ENCODE peak calls at places on chromosomes 6 and 20, in four cellular contexts. R, S, X and O are unnamed samples. For H3K4me1, the result is how much of the 10 kb centered on the place peaks cover.

GRCh38 chr6:95091823-95092436 is 485.4 kb upstream of the MANEA start:
- DNase-seq in S (no peak), R (peak), X (no peak), O (no peak)

GRCh38 chr6:75952132-75952531 is 120.3 kb downstream of the IMPG1 start:
- DNase-seq in R (no peak), X (no peak), S (no peak), O (no peak)

GRCh38 chr6:119319694-119320093 is 29.9 kb downstream of the MAN1A1 start:
- DNase-seq in S (no peak), X (no peak), R (no peak), O (no peak)

GRCh38 chr6:113710110-113710509 is 147.0 kb upstream of the MARCKS start:
- DNase-seq in X (no peak), S (no peak), R (no peak), O (no peak)

GRCh38 chr6:150751296-150751695 is 114.2 kb upstream of the MTHFD1L start:
- DNase-seq in X (no peak), S (no peak), R (no peak), O (no peak)

GRCh38 chr6:157952751-157953479 is 28.7 kb upstream of the SYNJ2 start:
- DNase-seq in S (no peak), R (no peak), X (no peak), O (no peak)

GRCh38 chr20:37204056-37204455 is 24.7 kb upstream of the MROH8 start:
- DNase-seq in S (no peak), R (no peak), X (no peak), O (no peak)

GRCh38 chr6:35302604-35303218 is 5.1 kb downstream of the DEF6 start:
- DNase-seq in S (peak), R (peak), X (no peak), O (peak)

GRCh38 chr6:107264357-107264831 is 149.1 kb upstream of the BEND3 start:
- DNase-seq in R (no peak), S (no peak), X (no peak), O (no peak)

GRCh38 chr6:44503471-44503870 is 116.0 kb downstream of the CDC5L start:
- DNase-seq in R (no peak), S (no peak), X (no peak), O (no peak)

GRCh38 chr6:44505751-44506150 is 118.2 kb downstream of the CDC5L start:
- DNase-seq in S (no peak), X (no peak), R (no peak), O (no peak)

GRCh38 chr6:44508646-44509045 is 121.1 kb downstream of the CDC5L start:
- DNase-seq in X (no peak), R (no peak), S (no peak), O (no peak)

GRCh38 chr6:44504321-44504761 is 116.8 kb downstream of the CDC5L start:
- DNase-seq in X (no peak), S (no peak), R (no peak), O (no peak)

GRCh38 chr6:44507014-44507413 is 119.5 kb downstream of the CDC5L start:
- DNase-seq in S (no peak), X (no peak), R (no peak), O (no peak)
- TF ChIP-seq CTCF in S (no peak), X (no peak), R (no peak), O (no peak)

DNA sequence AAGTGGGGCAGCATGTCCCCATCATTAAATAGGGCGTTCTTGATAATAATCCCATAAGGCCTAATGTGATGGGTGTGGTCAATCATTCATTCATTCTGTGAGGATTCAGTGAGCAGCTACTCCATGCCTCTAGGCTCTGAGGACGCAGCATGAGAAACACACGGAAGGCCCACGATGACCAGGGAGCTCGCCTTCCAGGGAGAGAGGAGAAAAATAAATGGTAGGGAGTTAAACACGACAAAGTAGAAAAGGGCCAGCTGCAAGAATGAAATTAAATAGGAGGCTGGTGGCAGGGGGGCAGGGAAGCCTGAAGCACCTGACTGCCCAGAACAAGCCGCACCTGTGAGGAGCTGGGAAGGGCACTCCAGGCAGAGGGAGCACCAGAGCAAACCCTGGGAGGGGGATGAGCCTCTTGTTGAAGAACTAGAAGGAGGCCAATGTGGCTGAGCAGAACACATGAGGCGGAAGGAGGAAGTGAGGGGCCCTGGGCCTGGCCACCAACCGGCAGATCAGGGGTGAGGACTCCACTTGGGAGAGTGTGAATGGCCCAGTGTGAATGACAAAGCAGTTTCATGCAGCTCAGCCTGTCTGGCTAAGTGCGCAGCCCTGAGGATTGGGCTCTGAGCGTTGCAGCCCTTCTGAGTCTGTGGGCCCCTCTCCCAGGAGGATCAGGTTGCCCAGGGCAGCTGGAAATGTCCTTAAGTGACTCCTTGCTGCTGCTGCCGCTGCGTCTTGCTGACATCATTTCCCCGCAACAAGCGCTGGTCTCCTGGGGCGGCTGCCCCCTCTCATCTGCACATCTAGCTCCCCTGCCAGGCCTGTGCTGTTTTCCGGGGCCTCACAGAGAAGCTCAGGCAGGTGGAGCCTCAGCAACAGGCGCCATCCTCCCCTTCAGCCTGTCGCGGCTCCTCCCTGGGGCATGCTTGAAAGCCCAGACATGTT is 99.9 kb downstream of the CDH26 start:
- DNase-seq in R (peak), S (peak), X (no peak), O (peak)
- H3K27ac ChIP-seq in R (no peak), S (peak), X (peak), O (no peak)

GRCh38 chr20:4062721-4063606 is 47.6 kb upstream of the RNF24 start:
- DNase-seq in S (peak), R (no peak), X (no peak), O (no peak)
- H3K4me1 ChIP-seq in S (under half), R (under half), X (under half), O (under half)

GRCh38 chr6:68313911-68314310 is 321.2 kb upstream of the ADGRB3 start:
- DNase-seq in R (peak), X (no peak), S (peak), O (no peak)
- TF ChIP-seq CTCF in R (peak), X (no peak), S (peak), O (no peak)

DNA sequence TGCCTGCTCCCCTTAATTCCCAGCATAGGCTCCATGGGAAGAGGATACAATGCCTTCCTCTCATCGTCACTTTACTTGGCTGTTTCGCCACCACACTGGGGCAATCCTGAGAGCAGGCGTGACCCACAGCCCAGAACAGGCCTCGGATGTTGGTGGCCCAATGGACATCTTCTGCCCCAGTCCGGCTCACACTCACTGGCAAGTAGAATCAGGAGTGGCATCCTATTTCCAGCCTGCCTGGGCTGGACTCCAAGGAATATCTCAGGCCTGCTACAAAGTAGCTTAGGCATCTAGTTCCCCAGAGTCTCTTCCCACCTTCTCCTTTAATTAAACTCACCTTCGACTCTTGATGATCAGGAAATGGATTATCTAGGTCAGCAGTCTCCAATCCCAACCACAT is 110.5 kb downstream of the LRFN2 start:
- DNase-seq in X (no peak), R (no peak), S (no peak), O (no peak)
- H3K27ac ChIP-seq in X (no peak), R (no peak), S (no peak), O (no peak)

DNA sequence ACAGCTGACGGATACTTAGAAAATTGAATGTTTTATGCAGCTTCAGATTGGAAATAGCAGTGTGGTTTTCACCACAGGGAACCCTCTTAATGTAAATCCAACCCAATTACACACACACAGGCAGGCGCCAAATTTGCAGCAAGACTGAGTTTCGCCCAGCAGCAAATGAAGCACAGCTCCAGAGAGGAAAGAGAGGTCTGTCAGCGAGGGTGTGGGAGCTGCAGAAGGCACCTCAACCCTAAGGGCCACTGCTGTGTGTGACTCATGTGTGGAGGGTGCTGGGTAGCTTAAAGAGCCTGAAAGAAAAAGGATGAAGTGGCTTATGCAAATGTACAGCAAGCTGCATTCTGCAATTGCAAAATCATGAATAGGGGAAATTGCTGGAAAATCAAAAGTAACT is 365.6 kb downstream of the MAFB start:
- DNase-seq in R (no peak), X (no peak), S (no peak), O (no peak)
- H3K4me1 ChIP-seq in R (under half), X (under half), S (under half), O (under half)

GRCh38 chr6:33683576-33684427 is 27.7 kb downstream of the UQCC2 start:
- DNase-seq in X (no peak), R (no peak), S (no peak), O (no peak)
- TF ChIP-seq CTCF in X (no peak), R (no peak), S (no peak), O (no peak)

GRCh38 chr20:56629464-56630085 is 469 bp downstream of the TFAP2C start:
- DNase-seq in S (no peak), X (no peak), R (peak), O (no peak)
- H3K27ac ChIP-seq in S (no peak), X (peak), R (no peak), O (peak)

DNA sequence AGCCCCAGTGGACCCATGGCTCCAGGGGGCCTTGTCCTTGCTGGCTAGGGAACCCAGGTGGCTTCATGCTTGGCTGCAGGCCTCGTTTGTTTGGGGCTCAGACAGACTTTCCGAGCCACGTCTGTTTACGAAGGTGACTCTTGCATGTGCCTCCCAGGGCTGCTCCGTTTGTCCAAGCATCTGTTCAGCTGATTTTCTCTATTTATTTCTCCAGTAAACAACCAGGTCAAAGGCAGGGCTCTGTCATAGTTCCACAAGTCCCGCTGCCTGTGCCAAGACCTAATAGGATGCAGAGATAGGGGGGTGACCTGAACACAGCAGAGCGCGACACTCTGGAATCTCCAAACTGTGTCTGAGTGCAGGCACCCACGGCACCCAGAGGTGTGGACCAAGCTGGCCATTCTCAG is 12.8 kb upstream of the SPO11 start:
- DNase-seq in X (no peak), S (peak), R (no peak), O (no peak)
- H3K4me1 ChIP-seq in X (under half), S (under half), R (under half), O (under half)